ENCODE peak calls at places on chromosomes 7 and 10, in five cellular contexts. One of them, this sample, is unnamed.

GRCh38 chr7:38235606-38236005 is 37.8 kb downstream of the TARP start:
- DNase-seq in GM23338: no peak
- DNase-seq in neural progenitor cell: no peak
- DNase-seq in cardiac fibroblast: no peak
- DNase-seq in psoas muscle: no peak
- DNase-seq in this sample: no peak

GRCh38 chr7:4803397-4804241 is 28.2 kb downstream of the AP5Z1 start:
- DNase-seq in GM23338: peak; percentile 69
- DNase-seq in neural progenitor cell: peak; percentile 50
- DNase-seq in cardiac fibroblast: no peak
- DNase-seq in psoas muscle: no peak
- DNase-seq in this sample: no peak

GRCh38 chr7:151472644-151473380 is 32.9 kb upstream of the CRYGN start:
- DNase-seq in GM23338: no peak
- DNase-seq in neural progenitor cell: no peak
- DNase-seq in cardiac fibroblast: peak; percentile 48
- DNase-seq in psoas muscle: peak; percentile 80
- DNase-seq in this sample: no peak

GRCh38 chr7:150973571-150974451 is 4.3 kb downstream of the KCNH2 start:
- DNase-seq in GM23338: peak; percentile 77
- DNase-seq in neural progenitor cell: no peak
- DNase-seq in cardiac fibroblast: no peak
- DNase-seq in psoas muscle: no peak
- DNase-seq in this sample: no peak

GRCh38 chr10:9331583-9332008 is 1277.1 kb downstream of the GATA3 start:
- DNase-seq in GM23338: peak; percentile 62
- DNase-seq in neural progenitor cell: peak; percentile 49
- DNase-seq in cardiac fibroblast: peak; percentile 76
- DNase-seq in psoas muscle: no peak
- DNase-seq in this sample: no peak

GRCh38 chr7:120718361-120718760 is 139.6 kb downstream of the TSPAN12 start:
- DNase-seq in GM23338: no peak
- DNase-seq in neural progenitor cell: peak; percentile 12
- DNase-seq in cardiac fibroblast: no peak
- DNase-seq in psoas muscle: no peak
- DNase-seq in this sample: no peak

GRCh38 chr7:27129729-27130539 is 623 bp downstream of the HOXA4 start:
- DNase-seq in GM23338: peak; percentile 41
- DNase-seq in neural progenitor cell: peak; percentile 44
- DNase-seq in cardiac fibroblast: no peak
- DNase-seq in psoas muscle: peak; percentile 82
- DNase-seq in this sample: no peak

GRCh38 chr10:112298581-112298980 is 15.4 kb downstream of the TECTB start:
- DNase-seq in GM23338: no peak
- DNase-seq in neural progenitor cell: no peak
- DNase-seq in cardiac fibroblast: no peak
- DNase-seq in psoas muscle: no peak
- DNase-seq in this sample: no peak

GRCh38 chr10:124802313-124802675 is 675 bp downstream of the ABRAXAS2 start:
- DNase-seq in GM23338: no peak
- DNase-seq in neural progenitor cell: no peak
- DNase-seq in cardiac fibroblast: no peak
- DNase-seq in psoas muscle: no peak
- DNase-seq in this sample: no peak

GRCh38 chr7:47383064-47383463 is 198.8 kb downstream of the TNS3 start:
- DNase-seq in GM23338: no peak
- DNase-seq in neural progenitor cell: no peak
- DNase-seq in cardiac fibroblast: no peak
- DNase-seq in psoas muscle: peak; percentile 18
- DNase-seq in this sample: no peak

GRCh38 chr10:112223725-112224124 is 40.2 kb upstream of the GPAM start:
- DNase-seq in GM23338: no peak
- DNase-seq in neural progenitor cell: no peak
- DNase-seq in cardiac fibroblast: no peak
- DNase-seq in psoas muscle: no peak
- DNase-seq in this sample: no peak

GRCh38 chr7:17617380-17617779 is 318.9 kb downstream of the AHR start:
- DNase-seq in GM23338: peak; percentile 5
- DNase-seq in neural progenitor cell: no peak
- DNase-seq in cardiac fibroblast: no peak
- DNase-seq in psoas muscle: no peak
- DNase-seq in this sample: no peak

GRCh38 chr10:101094113-101094512 is 32.3 kb downstream of the KAZALD1 start:
- DNase-seq in GM23338: no peak
- DNase-seq in neural progenitor cell: no peak
- DNase-seq in cardiac fibroblast: no peak
- DNase-seq in psoas muscle: no peak
- DNase-seq in this sample: no peak

GRCh38 chr7:128115821-128116723 is 84.8 kb upstream of the LRRC4 start:
- DNase-seq in GM23338: peak; percentile 68
- DNase-seq in neural progenitor cell: no peak
- DNase-seq in cardiac fibroblast: no peak
- DNase-seq in psoas muscle: no peak
- DNase-seq in this sample: no peak

DNA sequence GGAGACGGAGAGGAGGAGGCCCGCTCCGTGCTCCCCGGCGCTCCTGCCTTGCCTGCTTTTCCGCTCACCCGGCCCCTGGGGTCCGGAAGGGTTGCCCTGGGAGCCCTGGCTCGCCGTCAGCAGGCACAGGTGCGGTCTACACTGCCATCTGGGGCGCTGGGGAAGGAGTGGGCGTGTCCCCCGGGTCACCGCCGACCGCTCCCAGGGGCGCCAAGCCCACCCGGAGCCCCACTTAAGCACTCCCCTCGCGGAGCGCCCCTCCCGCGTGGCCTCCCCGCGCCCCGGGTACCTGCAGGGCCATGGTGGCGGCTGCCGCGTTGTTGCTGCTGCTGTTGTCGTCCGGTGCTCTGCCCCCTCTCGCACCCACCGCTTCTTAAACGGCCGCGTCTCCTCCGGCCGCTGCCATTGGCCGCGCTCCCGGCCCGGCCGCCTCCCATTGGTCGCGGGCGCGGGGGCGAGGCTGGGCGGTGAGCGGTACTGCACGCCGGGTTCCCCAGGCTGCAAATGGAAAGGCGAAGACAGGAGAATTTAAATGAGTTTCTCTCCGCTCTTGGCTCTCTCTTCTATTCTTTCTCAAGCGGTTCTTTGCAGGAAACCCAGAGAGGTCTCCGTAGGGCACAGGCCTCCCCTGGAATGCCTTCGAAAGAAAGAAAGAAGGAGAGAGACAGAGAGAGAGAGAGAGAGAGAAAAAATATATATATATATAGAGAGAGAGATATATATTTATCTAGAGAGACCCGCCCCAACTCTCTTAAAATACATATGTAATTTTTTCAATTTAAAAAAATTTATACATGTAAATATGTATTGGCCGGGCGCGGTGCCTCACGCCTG is at the start of gene ACBD7:
- DNase-seq in GM23338: peak; percentile 94
- DNase-seq in neural progenitor cell: peak; percentile 94
- DNase-seq in cardiac fibroblast: peak; percentile 81
- DNase-seq in psoas muscle: peak; percentile 83
- DNase-seq in this sample: peak; percentile 82
- TF ChIP-seq CTCF in GM23338: peak; percentile 9
- TF ChIP-seq CTCF in neural progenitor cell: peak; percentile 45
- TF ChIP-seq CTCF in cardiac fibroblast: peak; percentile 29
- TF ChIP-seq CTCF in psoas muscle: peak; percentile 61
- TF ChIP-seq CTCF in this sample: peak; percentile 43

DNA sequence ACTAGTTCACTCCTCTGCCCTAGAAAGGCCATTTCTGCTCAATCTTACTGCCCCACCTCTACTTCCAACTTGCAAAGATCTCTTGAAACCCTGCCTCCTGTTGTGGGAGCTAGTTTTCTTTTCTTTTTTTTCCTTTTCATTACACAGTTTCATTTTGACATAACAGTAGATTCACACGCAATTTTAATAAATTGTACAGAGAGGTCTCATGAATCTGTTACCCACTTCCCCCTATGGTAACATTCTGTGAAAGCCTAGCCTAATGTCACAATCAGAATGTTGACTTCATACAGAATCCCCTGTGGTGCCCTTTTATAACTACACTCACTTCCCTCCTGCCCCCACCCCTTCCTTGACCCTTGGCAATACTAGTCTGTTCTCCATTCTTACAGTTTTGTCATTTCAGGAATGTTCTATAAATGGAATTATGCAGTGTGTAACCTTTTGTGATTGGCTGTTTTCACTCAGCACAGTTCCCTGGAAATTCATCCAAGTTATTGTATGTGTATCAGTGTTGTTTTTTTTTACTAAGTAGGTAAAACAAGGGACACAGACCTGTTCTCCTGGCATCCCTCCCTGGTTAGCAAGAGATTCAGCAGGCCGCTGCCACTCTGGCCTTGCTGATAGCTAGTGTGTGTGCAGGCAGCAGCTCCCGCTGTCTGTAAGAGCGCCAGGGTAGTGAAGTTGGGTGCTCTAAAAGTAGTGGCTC is 21.5 kb downstream of the CHST3 start:
- DNase-seq in GM23338: no peak
- DNase-seq in neural progenitor cell: no peak
- DNase-seq in cardiac fibroblast: peak; percentile 94
- DNase-seq in psoas muscle: peak; percentile 49
- DNase-seq in this sample: no peak
- TF ChIP-seq CTCF in GM23338: no peak
- TF ChIP-seq CTCF in neural progenitor cell: no peak
- TF ChIP-seq CTCF in cardiac fibroblast: no peak
- TF ChIP-seq CTCF in psoas muscle: peak; percentile 8
- TF ChIP-seq CTCF in this sample: no peak

DNA sequence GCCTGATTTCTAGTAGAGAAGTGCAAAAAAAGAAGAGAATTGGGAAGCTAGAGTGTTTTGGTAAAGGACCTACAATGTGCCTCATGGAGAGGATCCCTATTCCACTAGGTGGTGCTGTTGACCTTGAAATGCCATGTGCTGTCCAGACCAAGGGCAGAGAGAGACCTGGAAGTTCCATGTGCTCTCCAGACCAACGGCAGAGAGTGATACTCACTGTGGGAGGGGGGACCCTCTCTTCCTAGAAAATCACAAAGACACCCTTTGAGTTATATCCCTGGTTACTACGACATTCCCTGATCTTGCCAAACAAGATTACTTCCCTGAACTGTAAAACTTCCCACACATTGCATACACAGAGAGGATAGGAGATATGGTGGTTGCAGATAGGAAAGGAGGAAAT is 212.7 kb upstream of the ZNF804B start:
- DNase-seq in GM23338: peak; percentile 79
- DNase-seq in neural progenitor cell: peak; percentile 54
- DNase-seq in cardiac fibroblast: peak; percentile 12
- DNase-seq in psoas muscle: no peak
- DNase-seq in this sample: no peak
- TF ChIP-seq CTCF in GM23338: peak; percentile 71
- TF ChIP-seq CTCF in neural progenitor cell: peak; percentile 69
- TF ChIP-seq CTCF in cardiac fibroblast: peak; percentile 39
- TF ChIP-seq CTCF in psoas muscle: no peak
- TF ChIP-seq CTCF in this sample: no peak

GRCh38 chr7:112058654-112059053 is 147.5 kb downstream of the DOCK4 start:
- DNase-seq in GM23338: no peak
- DNase-seq in neural progenitor cell: no peak
- DNase-seq in cardiac fibroblast: no peak
- DNase-seq in psoas muscle: no peak
- DNase-seq in this sample: no peak

GRCh38 chr7:112063974-112064373 is 142.2 kb downstream of the DOCK4 start:
- DNase-seq in GM23338: no peak
- DNase-seq in neural progenitor cell: no peak
- DNase-seq in cardiac fibroblast: no peak
- DNase-seq in psoas muscle: no peak
- DNase-seq in this sample: no peak

GRCh38 chr7:112056409-112056808 is 149.8 kb downstream of the DOCK4 start:
- DNase-seq in GM23338: no peak
- DNase-seq in neural progenitor cell: peak; percentile 40
- DNase-seq in cardiac fibroblast: peak; percentile 26
- DNase-seq in psoas muscle: no peak
- DNase-seq in this sample: no peak

GRCh38 chr7:112060625-112061024 is 145.6 kb downstream of the DOCK4 start:
- DNase-seq in GM23338: no peak
- DNase-seq in neural progenitor cell: no peak
- DNase-seq in cardiac fibroblast: no peak
- DNase-seq in psoas muscle: no peak
- DNase-seq in this sample: no peak

DNA sequence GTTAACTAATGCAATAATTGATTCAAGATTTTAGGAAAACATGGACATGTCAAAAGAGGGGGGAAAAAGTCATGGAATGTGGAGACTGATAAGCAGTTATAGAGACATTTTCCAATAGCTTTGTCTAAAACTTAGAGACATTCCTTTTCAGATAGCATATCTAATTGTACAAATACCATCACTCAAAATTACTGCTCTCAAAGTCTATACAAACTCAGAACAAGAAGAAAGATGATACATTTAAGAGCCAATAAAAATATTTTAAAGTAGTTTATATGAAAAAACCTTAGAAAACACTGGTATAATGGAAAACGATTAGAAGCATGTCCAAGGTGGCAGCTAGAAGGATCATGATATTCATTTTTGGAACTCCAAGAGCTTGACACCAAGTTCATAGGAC is 146.5 kb downstream of the DOCK4 start:
- DNase-seq in GM23338: no peak
- DNase-seq in neural progenitor cell: no peak
- DNase-seq in cardiac fibroblast: no peak
- DNase-seq in psoas muscle: no peak
- DNase-seq in this sample: no peak
- TF ChIP-seq CTCF in GM23338: no peak
- TF ChIP-seq CTCF in neural progenitor cell: no peak
- TF ChIP-seq CTCF in cardiac fibroblast: no peak
- TF ChIP-seq CTCF in psoas muscle: no peak
- TF ChIP-seq CTCF in this sample: no peak